ENCODE peak calls at places on chromosomes 16 and 17, in seven cellular contexts. A is EL, G is neural crest cell, X is right atrium auricular region, Y is T-helper 17 cell, B is spleen, U is AG08395. W is an unnamed sample.
A peak's percentile ranks its signal among the peaks of the same experiment; 100 is the strongest.

GRCh38 chr17:83135692-83136091 is 56.3 kb downstream of the METRNL start:
- DNase-seq in A (no peak), G (no peak), X (peak; percentile 46), Y (no peak), B (peak; percentile 61), U (no peak), W (no peak)

GRCh38 chr16:72848759-72849664 is 198.9 kb downstream of the ZFHX3 start:
- DNase-seq in A (peak; percentile 91), G (no peak), X (peak; percentile 89), Y (no peak), B (no peak), U (peak; percentile 81), W (peak; percentile 58)

GRCh38 chr16:1793578-1794220 is at the start of gene IGFALS:
- DNase-seq in A (no peak), G (no peak), X (no peak), Y (no peak), B (no peak), U (no peak), W (no peak)

GRCh38 chr17:61397086-61397842 is 2.4 kb upstream of the TBX2 start:
- DNase-seq in A (peak; percentile 28), G (no peak), X (no peak), Y (no peak), B (no peak), U (no peak), W (no peak)

GRCh38 chr16:5928476-5929055 is 831.0 kb upstream of the EEF2KMT start:
- DNase-seq in A (no peak), G (no peak), X (no peak), Y (no peak), B (no peak), U (no peak), W (peak; percentile 66)

GRCh38 chr16:19073344-19073743 is 5.9 kb downstream of the COQ7 start:
- DNase-seq in A (no peak), G (no peak), X (no peak), Y (no peak), B (no peak), U (no peak), W (no peak)

GRCh38 chr17:9346296-9346926 is 229.2 kb downstream of the STX8 start:
- DNase-seq in A (peak; percentile 12), G (no peak), X (no peak), Y (no peak), B (no peak), U (peak; percentile 58), W (no peak)

GRCh38 chr17:51435641-51436091 is 175.3 kb downstream of the UTP18 start:
- DNase-seq in A (peak; percentile 42), G (peak; percentile 53), X (no peak), Y (peak; percentile 50), B (no peak), U (no peak), W (peak; percentile 45)

GRCh38 chr17:30091771-30092170 is 24.8 kb upstream of the NSRP1 start:
- DNase-seq in A (peak; percentile 93), G (no peak), X (no peak), Y (no peak), B (no peak), U (peak; percentile 73), W (no peak)

W was measured in globus pallidus.